ENCODE peak calls at places on chromosome 19, in eight cellular contexts. One of them, this sample, is unnamed.
A peak's percentile ranks its signal among the peaks of the same experiment; 100 is the strongest.

GRCh38 chr19:32611161-32611560 is 30.2 kb downstream of the PDCD5 start:
- DNase-seq in HFF-Myc: no peak
- DNase-seq in psoas muscle: no peak
- DNase-seq in left ventricle myocardium inferior: no peak
- DNase-seq in AG09309: no peak
- DNase-seq in cardiac muscle cell: no peak
- DNase-seq in dorsolateral prefrontal cortex: no peak
- DNase-seq in left lung: no peak
- DNase-seq in this sample: peak; percentile 69

GRCh38 chr19:31214086-31214485 is 135.2 kb downstream of the TSHZ3 start:
- DNase-seq in dorsolateral prefrontal cortex: no peak
- DNase-seq in left ventricle myocardium inferior: peak; percentile 19
- DNase-seq in AG09309: peak; percentile 97
- DNase-seq in cardiac muscle cell: no peak
- DNase-seq in HFF-Myc: peak; percentile 98
- DNase-seq in psoas muscle: peak; percentile 87
- DNase-seq in left lung: peak; percentile 80
- DNase-seq in this sample: peak; percentile 99

GRCh38 chr19:5093297-5093858 is 124.5 kb downstream of the KDM4B start:
- DNase-seq in left ventricle myocardium inferior: peak; percentile 52
- DNase-seq in psoas muscle: no peak
- DNase-seq in HFF-Myc: no peak
- DNase-seq in cardiac muscle cell: no peak
- DNase-seq in left lung: no peak
- DNase-seq in dorsolateral prefrontal cortex: no peak
- DNase-seq in AG09309: no peak
- DNase-seq in this sample: no peak

GRCh38 chr19:20479483-20479882 is 86.1 kb downstream of the ZNF737 start:
- DNase-seq in HFF-Myc: no peak
- DNase-seq in psoas muscle: no peak
- DNase-seq in dorsolateral prefrontal cortex: no peak
- DNase-seq in AG09309: no peak
- DNase-seq in cardiac muscle cell: no peak
- DNase-seq in left ventricle myocardium inferior: no peak
- DNase-seq in left lung: no peak
- DNase-seq in this sample: no peak

GRCh38 chr19:10960314-10961072 is at the start of gene SMARCA4:
- DNase-seq in psoas muscle: peak; percentile 99
- DNase-seq in cardiac muscle cell: peak; percentile 99
- DNase-seq in dorsolateral prefrontal cortex: peak; percentile 91
- DNase-seq in AG09309: peak; percentile 73
- DNase-seq in left ventricle myocardium inferior: peak; percentile 98
- DNase-seq in HFF-Myc: peak; percentile 82
- DNase-seq in left lung: peak; percentile 100
- DNase-seq in this sample: peak; percentile 85

GRCh38 chr19:31772915-31773314 is 423.7 kb upstream of the TSHZ3 start:
- DNase-seq in dorsolateral prefrontal cortex: no peak
- DNase-seq in HFF-Myc: no peak
- DNase-seq in AG09309: no peak
- DNase-seq in cardiac muscle cell: no peak
- DNase-seq in left lung: no peak
- DNase-seq in left ventricle myocardium inferior: no peak
- DNase-seq in psoas muscle: no peak
- DNase-seq in this sample: no peak

GRCh38 chr19:17294051-17294891 is 9.0 kb downstream of the ABHD8 start:
- DNase-seq in cardiac muscle cell: peak; percentile 22
- DNase-seq in dorsolateral prefrontal cortex: no peak
- DNase-seq in psoas muscle: peak; percentile 69
- DNase-seq in AG09309: no peak
- DNase-seq in HFF-Myc: no peak
- DNase-seq in left ventricle myocardium inferior: no peak
- DNase-seq in left lung: peak; percentile 83
- DNase-seq in this sample: no peak

GRCh38 chr19:53874384-53874995 is 6.8 kb downstream of the MYADM start:
- DNase-seq in psoas muscle: peak; percentile 28
- DNase-seq in HFF-Myc: no peak
- DNase-seq in AG09309: no peak
- DNase-seq in left ventricle myocardium inferior: no peak
- DNase-seq in dorsolateral prefrontal cortex: no peak
- DNase-seq in left lung: no peak
- DNase-seq in cardiac muscle cell: no peak
- DNase-seq in this sample: no peak

GRCh38 chr19:55678121-55678671 is 3.2 kb downstream of the EPN1 start:
- DNase-seq in cardiac muscle cell: no peak
- DNase-seq in AG09309: no peak
- DNase-seq in HFF-Myc: no peak
- DNase-seq in left lung: peak; percentile 81
- DNase-seq in dorsolateral prefrontal cortex: no peak
- DNase-seq in left ventricle myocardium inferior: peak; percentile 45
- DNase-seq in psoas muscle: peak; percentile 67
- DNase-seq in this sample: no peak

GRCh38 chr19:11736696-11737095 is 2.0 kb downstream of the ZNF823 start:
- DNase-seq in psoas muscle: peak; percentile 62
- DNase-seq in left ventricle myocardium inferior: peak; percentile 26
- DNase-seq in left lung: no peak
- DNase-seq in AG09309: no peak
- DNase-seq in dorsolateral prefrontal cortex: no peak
- DNase-seq in cardiac muscle cell: no peak
- DNase-seq in HFF-Myc: no peak
- DNase-seq in this sample: no peak

GRCh38 chr19:7382694-7383093 is 34.0 kb downstream of the ARHGEF18 start:
- DNase-seq in psoas muscle: no peak
- DNase-seq in left ventricle myocardium inferior: no peak
- DNase-seq in AG09309: no peak
- DNase-seq in left lung: no peak
- DNase-seq in cardiac muscle cell: no peak
- DNase-seq in HFF-Myc: no peak
- DNase-seq in dorsolateral prefrontal cortex: no peak
- DNase-seq in this sample: no peak

GRCh38 chr19:17658240-17658639 is 29.9 kb downstream of the UNC13A start:
- DNase-seq in dorsolateral prefrontal cortex: no peak
- DNase-seq in left ventricle myocardium inferior: no peak
- DNase-seq in left lung: no peak
- DNase-seq in HFF-Myc: no peak
- DNase-seq in AG09309: no peak
- DNase-seq in cardiac muscle cell: no peak
- DNase-seq in psoas muscle: no peak
- DNase-seq in this sample: no peak

GRCh38 chr19:35000647-35001501 is 751 bp downstream of the GRAMD1A start:
- DNase-seq in dorsolateral prefrontal cortex: no peak
- DNase-seq in HFF-Myc: no peak
- DNase-seq in left lung: peak; percentile 86
- DNase-seq in AG09309: no peak
- DNase-seq in psoas muscle: peak; percentile 63
- DNase-seq in left ventricle myocardium inferior: no peak
- DNase-seq in cardiac muscle cell: peak; percentile 43
- DNase-seq in this sample: peak; percentile 8

GRCh38 chr19:56085571-56086275 is 35.4 kb downstream of the ZNF787 start:
- DNase-seq in psoas muscle: no peak
- DNase-seq in HFF-Myc: no peak
- DNase-seq in dorsolateral prefrontal cortex: no peak
- DNase-seq in left lung: no peak
- DNase-seq in AG09309: no peak
- DNase-seq in left ventricle myocardium inferior: no peak
- DNase-seq in cardiac muscle cell: no peak
- DNase-seq in this sample: no peak

GRCh38 chr19:30132312-30133075 is 190.5 kb downstream of the URI1 start:
- DNase-seq in HFF-Myc: no peak
- DNase-seq in AG09309: no peak
- DNase-seq in left lung: no peak
- DNase-seq in cardiac muscle cell: no peak
- DNase-seq in left ventricle myocardium inferior: no peak
- DNase-seq in psoas muscle: no peak
- DNase-seq in dorsolateral prefrontal cortex: peak; percentile 31
- DNase-seq in this sample: no peak

GRCh38 chr19:19460761-19461265 is 54.5 kb downstream of the TSSK6 start:
- DNase-seq in left lung: peak; percentile 92
- DNase-seq in AG09309: no peak
- DNase-seq in HFF-Myc: no peak
- DNase-seq in left ventricle myocardium inferior: peak; percentile 69
- DNase-seq in psoas muscle: peak; percentile 84
- DNase-seq in dorsolateral prefrontal cortex: no peak
- DNase-seq in cardiac muscle cell: peak; percentile 57
- DNase-seq in this sample: no peak

GRCh38 chr19:47707135-47707925 is 5.9 kb upstream of the EHD2 start:
- DNase-seq in left ventricle myocardium inferior: peak; percentile 66
- DNase-seq in HFF-Myc: peak; percentile 64
- DNase-seq in psoas muscle: peak; percentile 84
- DNase-seq in cardiac muscle cell: peak; percentile 80
- DNase-seq in left lung: peak; percentile 84
- DNase-seq in AG09309: no peak
- DNase-seq in dorsolateral prefrontal cortex: peak; percentile 66
- DNase-seq in this sample: no peak

GRCh38 chr19:2040647-2041435 is 10.2 kb downstream of the MKNK2 start:
- DNase-seq in psoas muscle: peak; percentile 66
- DNase-seq in left ventricle myocardium inferior: no peak
- DNase-seq in HFF-Myc: no peak
- DNase-seq in AG09309: no peak
- DNase-seq in dorsolateral prefrontal cortex: no peak
- DNase-seq in cardiac muscle cell: no peak
- DNase-seq in left lung: peak; percentile 75
- DNase-seq in this sample: no peak
- H3K4me3 ChIP-seq in psoas muscle: peak overlapping the region; percentile 61
- H3K4me3 ChIP-seq in left ventricle myocardium inferior: peak overlapping the region; percentile 56
- H3K4me3 ChIP-seq in HFF-Myc: no peak overlapping the region
- H3K4me3 ChIP-seq in AG09309: no peak overlapping the region
- H3K4me3 ChIP-seq in dorsolateral prefrontal cortex: peak overlapping the region; percentile 40
- H3K4me3 ChIP-seq in cardiac muscle cell: no peak overlapping the region
- H3K4me3 ChIP-seq in left lung: peak overlapping the region; percentile 43
- H3K4me3 ChIP-seq in this sample: no peak overlapping the region

GRCh38 chr19:52638601-52639000 is 446 bp upstream of the ZNF83 start:
- DNase-seq in left lung: peak; percentile 74
- DNase-seq in AG09309: no peak
- DNase-seq in cardiac muscle cell: no peak
- DNase-seq in dorsolateral prefrontal cortex: no peak
- DNase-seq in psoas muscle: no peak
- DNase-seq in left ventricle myocardium inferior: peak; percentile 22
- DNase-seq in HFF-Myc: no peak
- DNase-seq in this sample: no peak
- H3K4me3 ChIP-seq in left lung: peak overlapping the region; percentile 74
- H3K4me3 ChIP-seq in AG09309: peak overlapping the region; percentile 83
- H3K4me3 ChIP-seq in cardiac muscle cell: peak overlapping the region; percentile 49
- H3K4me3 ChIP-seq in dorsolateral prefrontal cortex: peak overlapping the region; percentile 79
- H3K4me3 ChIP-seq in psoas muscle: peak overlapping the region; percentile 78
- H3K4me3 ChIP-seq in left ventricle myocardium inferior: peak overlapping the region; percentile 74
- H3K4me3 ChIP-seq in HFF-Myc: peak overlapping the region; percentile 55
- H3K4me3 ChIP-seq in this sample: peak overlapping the region; percentile 84

GRCh38 chr19:51018745-51019543 is 565 bp downstream of the KLK10 start:
- DNase-seq in HFF-Myc: no peak
- DNase-seq in left lung: peak; percentile 78
- DNase-seq in psoas muscle: no peak
- DNase-seq in left ventricle myocardium inferior: no peak
- DNase-seq in cardiac muscle cell: peak; percentile 44
- DNase-seq in dorsolateral prefrontal cortex: no peak
- DNase-seq in AG09309: no peak
- DNase-seq in this sample: no peak
- H3K4me3 ChIP-seq in HFF-Myc: no peak overlapping the region
- H3K4me3 ChIP-seq in left lung: peak overlapping the region; percentile 41
- H3K4me3 ChIP-seq in psoas muscle: peak overlapping the region; percentile 49
- H3K4me3 ChIP-seq in left ventricle myocardium inferior: peak overlapping the region; percentile 55
- H3K4me3 ChIP-seq in cardiac muscle cell: peak overlapping the region; percentile 17
- H3K4me3 ChIP-seq in dorsolateral prefrontal cortex: peak overlapping the region; percentile 39
- H3K4me3 ChIP-seq in AG09309: no peak overlapping the region
- H3K4me3 ChIP-seq in this sample: no peak overlapping the region

GRCh38 chr19:40801449-40802299 is 2.7 kb downstream of the EGLN2 start:
- DNase-seq in dorsolateral prefrontal cortex: no peak
- DNase-seq in left lung: no peak
- DNase-seq in HFF-Myc: no peak
- DNase-seq in cardiac muscle cell: peak; percentile 47
- DNase-seq in psoas muscle: no peak
- DNase-seq in left ventricle myocardium inferior: no peak
- DNase-seq in AG09309: no peak
- DNase-seq in this sample: no peak
- H3K4me3 ChIP-seq in dorsolateral prefrontal cortex: peak overlapping the region; percentile 91
- H3K4me3 ChIP-seq in left lung: peak overlapping the region; percentile 96
- H3K4me3 ChIP-seq in HFF-Myc: peak overlapping the region; percentile 78
- H3K4me3 ChIP-seq in cardiac muscle cell: peak overlapping the region; percentile 7
- H3K4me3 ChIP-seq in psoas muscle: peak overlapping the region; percentile 95
- H3K4me3 ChIP-seq in left ventricle myocardium inferior: peak overlapping the region; percentile 97
- H3K4me3 ChIP-seq in AG09309: peak overlapping the region; percentile 98
- H3K4me3 ChIP-seq in this sample: peak overlapping the region; percentile 11

GRCh38 chr19:15913384-15913783 is 15.5 kb upstream of the CYP4F2 start:
- DNase-seq in cardiac muscle cell: no peak
- DNase-seq in psoas muscle: no peak
- DNase-seq in dorsolateral prefrontal cortex: no peak
- DNase-seq in HFF-Myc: no peak
- DNase-seq in left ventricle myocardium inferior: no peak
- DNase-seq in AG09309: no peak
- DNase-seq in left lung: no peak
- DNase-seq in this sample: no peak
- H3K4me3 ChIP-seq in cardiac muscle cell: no peak overlapping the region
- H3K4me3 ChIP-seq in psoas muscle: no peak overlapping the region
- H3K4me3 ChIP-seq in dorsolateral prefrontal cortex: no peak overlapping the region
- H3K4me3 ChIP-seq in HFF-Myc: no peak overlapping the region
- H3K4me3 ChIP-seq in left ventricle myocardium inferior: no peak overlapping the region
- H3K4me3 ChIP-seq in AG09309: no peak overlapping the region
- H3K4me3 ChIP-seq in left lung: no peak overlapping the region
- H3K4me3 ChIP-seq in this sample: no peak overlapping the region

DNA sequence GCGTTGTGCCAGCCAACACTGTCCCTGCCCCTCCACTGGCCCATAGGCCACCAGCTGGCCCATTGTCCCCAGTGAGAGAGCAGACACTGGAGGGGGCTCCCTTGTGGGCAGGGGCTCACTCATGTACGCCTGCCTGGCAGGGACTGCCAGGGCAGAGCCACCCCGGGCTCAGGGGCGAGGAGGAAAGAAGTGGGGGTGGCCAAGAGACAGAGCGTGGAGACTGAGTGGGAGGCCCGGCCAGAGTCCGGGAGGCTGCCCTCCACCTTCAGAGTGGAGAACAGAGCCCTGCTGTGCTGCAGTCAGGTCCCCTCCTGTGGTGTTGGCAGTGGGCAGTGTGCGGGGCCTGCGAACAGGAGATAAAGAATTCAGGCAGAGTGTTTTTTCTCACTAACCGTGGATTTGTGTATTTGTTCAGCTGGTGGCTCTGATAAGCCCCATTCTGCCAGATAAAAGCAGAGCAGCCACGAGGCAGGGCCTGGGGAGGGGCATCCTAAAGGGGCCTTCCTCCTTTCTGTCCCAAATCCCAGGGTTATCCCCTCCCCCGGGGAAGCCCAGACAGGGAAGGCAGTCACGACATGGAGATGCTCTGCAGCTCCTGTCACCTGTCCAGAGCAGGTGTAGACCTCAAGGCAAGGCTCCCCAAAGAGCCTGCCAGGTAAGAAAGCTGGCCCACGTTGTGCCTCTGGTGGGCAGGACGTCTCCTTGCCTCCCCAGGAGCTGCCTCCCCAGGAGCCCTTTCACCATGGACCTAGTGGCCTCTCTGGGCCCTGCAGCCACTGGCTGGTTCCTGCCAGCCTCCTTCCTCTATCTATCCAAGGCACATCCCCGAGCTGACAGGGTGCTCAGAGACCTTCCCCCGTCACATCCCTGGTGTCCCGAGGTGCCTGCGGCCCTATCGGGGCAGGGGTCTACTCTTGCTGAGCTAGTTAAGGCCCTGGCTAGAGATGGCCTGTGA is 33.0 kb downstream of the LYL1 start:
- DNase-seq in AG09309: no peak
- DNase-seq in left lung: no peak
- DNase-seq in dorsolateral prefrontal cortex: no peak
- DNase-seq in left ventricle myocardium inferior: no peak
- DNase-seq in HFF-Myc: no peak
- DNase-seq in psoas muscle: peak; percentile 66
- DNase-seq in cardiac muscle cell: no peak
- DNase-seq in this sample: no peak
- H3K4me3 ChIP-seq in AG09309: no peak overlapping the region
- H3K4me3 ChIP-seq in left lung: no peak overlapping the region
- H3K4me3 ChIP-seq in dorsolateral prefrontal cortex: peak overlapping the region; percentile 5
- H3K4me3 ChIP-seq in left ventricle myocardium inferior: peak overlapping the region; percentile 34
- H3K4me3 ChIP-seq in HFF-Myc: no peak overlapping the region
- H3K4me3 ChIP-seq in psoas muscle: peak overlapping the region; percentile 61
- H3K4me3 ChIP-seq in cardiac muscle cell: no peak overlapping the region
- H3K4me3 ChIP-seq in this sample: no peak overlapping the region

GRCh38 chr19:2624537-2625091 is 77.9 kb downstream of the GNG7 start:
- DNase-seq in cardiac muscle cell: peak; percentile 51
- DNase-seq in left lung: peak; percentile 83
- DNase-seq in left ventricle myocardium inferior: peak; percentile 74
- DNase-seq in AG09309: no peak
- DNase-seq in HFF-Myc: no peak
- DNase-seq in psoas muscle: peak; percentile 87
- DNase-seq in dorsolateral prefrontal cortex: no peak
- DNase-seq in this sample: no peak
- H3K4me3 ChIP-seq in cardiac muscle cell: no peak overlapping the region
- H3K4me3 ChIP-seq in left lung: no peak overlapping the region
- H3K4me3 ChIP-seq in left ventricle myocardium inferior: no peak overlapping the region
- H3K4me3 ChIP-seq in AG09309: no peak overlapping the region
- H3K4me3 ChIP-seq in HFF-Myc: no peak overlapping the region
- H3K4me3 ChIP-seq in psoas muscle: no peak overlapping the region
- H3K4me3 ChIP-seq in dorsolateral prefrontal cortex: no peak overlapping the region
- H3K4me3 ChIP-seq in this sample: no peak overlapping the region